ENCODE peak calls at places on chromosome 1, in seven cellular contexts. Z is psoas muscle, E is tibial artery, X is fibroblast of lung, F is neural progenitor cell, D is GM23248, J is testis. R is an unnamed sample.

GRCh38 chr1:94327001-94327685 is 89.8 kb upstream of the ARHGAP29 start:
- DNase-seq in D (peak; percentile 76), X (peak; percentile 77), J (peak; percentile 61), F (peak; percentile 84), Z (peak; percentile 65), E (peak; percentile 60), R (peak; percentile 73)

GRCh38 chr1:90201467-90202358 is 206.8 kb downstream of the ZNF326 start:
- DNase-seq in E (no peak), J (no peak), X (peak; percentile 27), D (peak; percentile 32), Z (no peak), F (no peak), R (no peak)

GRCh38 chr1:67578397-67579020 is 106.5 kb upstream of the GADD45A start:
- DNase-seq in X (no peak), Z (no peak), D (no peak), J (no peak), E (no peak), F (no peak), R (no peak)

GRCh38 chr1:147539122-147539575 is 2.2 kb upstream of the BCL9 start:
- DNase-seq in D (peak; percentile 98), X (peak; percentile 98), Z (no peak), J (no peak), F (no peak), E (peak; percentile 53), R (peak; percentile 92)

GRCh38 chr1:216154063-216154462 is 269.2 kb downstream of the USH2A start:
- DNase-seq in X (no peak), D (no peak), Z (no peak), J (no peak), F (no peak), E (no peak), R (no peak)

GRCh38 chr1:55214214-55214902 is 806 bp downstream of the USP24 start:
- DNase-seq in Z (peak; percentile 58), X (peak; percentile 29), J (peak; percentile 57), F (peak; percentile 80), E (peak; percentile 53), D (peak; percentile 55), R (peak; percentile 32)

GRCh38 chr1:38891753-38892152 is 10.4 kb upstream of the GJA9 start:
- DNase-seq in E (no peak), X (peak; percentile 30), Z (no peak), F (peak; percentile 24), D (peak; percentile 17), J (no peak), R (no peak)

GRCh38 chr1:224623310-224623714 is 7.2 kb downstream of the CNIH3 start:
- DNase-seq in X (peak; percentile 83), Z (no peak), E (no peak), J (no peak), D (peak; percentile 77), F (no peak), R (peak; percentile 29)

GRCh38 chr1:178093958-178094751 is at the start of gene RASAL2:
- DNase-seq in Z (peak; percentile 73), J (peak; percentile 66), E (peak; percentile 58), D (peak; percentile 85), X (peak; percentile 61), F (peak; percentile 93), R (peak; percentile 70)

GRCh38 chr1:53561488-53562115 is 102.4 kb downstream of the DMRTB1 start:
- DNase-seq in E (peak; percentile 16), X (no peak), D (no peak), F (no peak), J (no peak), Z (no peak), R (no peak)

GRCh38 chr1:212860713-212861581 is 2.9 kb downstream of the FLVCR1 start:
- DNase-seq in J (no peak), F (peak; percentile 39), E (no peak), D (peak; percentile 38), Z (no peak), X (peak; percentile 27), R (peak; percentile 6)

GRCh38 chr1:201471772-201472171 is 2.8 kb upstream of the PHLDA3 start:
- DNase-seq in J (peak; percentile 33), F (no peak), E (no peak), D (peak; percentile 93), Z (peak; percentile 42), X (peak; percentile 60), R (peak; percentile 80)

GRCh38 chr1:33433509-33434362 is 2.8 kb upstream of the PHC2 start:
- DNase-seq in Z (peak; percentile 48), J (peak; percentile 34), E (peak; percentile 82), D (peak; percentile 98), F (no peak), X (peak; percentile 99), R (no peak)

GRCh38 chr1:168421399-168422004 is 122.3 kb downstream of the XCL2 start:
- DNase-seq in D (no peak), Z (no peak), F (no peak), J (no peak), E (no peak), X (no peak), R (no peak)

GRCh38 chr1:41368801-41369200 is 7.6 kb downstream of the FOXO6 start:
- DNase-seq in X (no peak), E (no peak), F (no peak), J (no peak), Z (no peak), D (no peak), R (no peak)

GRCh38 chr1:76433528-76433927 is 359.0 kb downstream of the ST6GALNAC3 start:
- DNase-seq in J (no peak), F (no peak), X (peak; percentile 19), Z (no peak), E (no peak), D (peak; percentile 4), R (peak; percentile 66)

GRCh38 chr1:199279107-199279506 is 640.3 kb downstream of the PTPRC start:
- DNase-seq in F (no peak), E (no peak), Z (no peak), D (no peak), J (no peak), X (peak; percentile 44), R (no peak)

GRCh38 chr1:46137901-46138300 is 5.5 kb upstream of the PIK3R3 start:
- DNase-seq in Z (no peak), J (no peak), D (peak; percentile 36), X (peak; percentile 67), F (no peak), E (no peak), R (no peak)

GRCh38 chr1:41631971-41632370 is 147.5 kb upstream of the EDN2 start:
- DNase-seq in X (peak; percentile 75), D (peak; percentile 88), J (no peak), Z (no peak), F (no peak), E (no peak), R (no peak)

DNA sequence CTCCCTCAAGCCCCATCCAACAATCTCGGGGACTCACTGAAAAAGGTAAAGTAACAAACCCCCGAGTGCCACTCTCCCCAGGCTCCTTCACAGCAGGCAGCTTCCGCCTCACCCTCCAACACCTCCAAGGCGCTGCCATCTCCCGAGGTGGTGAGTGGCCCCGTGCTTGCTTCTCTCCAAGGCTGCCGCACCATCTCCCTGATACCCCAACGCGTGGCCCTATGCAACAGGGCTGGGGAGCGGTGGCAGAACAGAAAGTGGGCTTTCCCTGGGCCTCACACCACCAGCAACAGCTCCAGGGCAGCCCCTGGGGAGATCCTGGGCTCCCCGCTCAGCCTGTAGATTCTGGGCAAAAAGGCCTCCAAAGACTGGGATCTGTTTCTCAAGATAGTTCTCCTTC is 105.1 kb downstream of the RAVER2 start:
- DNase-seq in J (no peak), E (no peak), Z (no peak), X (no peak), F (no peak), D (no peak), R (no peak)
- H3K36me3 ChIP-seq in J (no peaks in the 10 kb centered on the region), E (peaks cover 100% of the 10 kb centered on the region), Z (no peaks in the 10 kb centered on the region), X (peaks cover 14% of the 10 kb centered on the region), F (no peaks in the 10 kb centered on the region), D (peaks cover 28% of the 10 kb centered on the region), R (no peaks in the 10 kb centered on the region)

GRCh38 chr1:81158592-81158991 is 642.1 kb upstream of the ADGRL2 start:
- DNase-seq in E (no peak), J (no peak), Z (no peak), D (no peak), F (peak; percentile 24), X (peak; percentile 62), R (no peak)
- H3K27ac ChIP-seq in E (no peak overlapping the region), J (no peak overlapping the region), Z (no peak overlapping the region), D (no peak overlapping the region), F (no peak overlapping the region), X (no peak overlapping the region), R (no peak overlapping the region)

DNA sequence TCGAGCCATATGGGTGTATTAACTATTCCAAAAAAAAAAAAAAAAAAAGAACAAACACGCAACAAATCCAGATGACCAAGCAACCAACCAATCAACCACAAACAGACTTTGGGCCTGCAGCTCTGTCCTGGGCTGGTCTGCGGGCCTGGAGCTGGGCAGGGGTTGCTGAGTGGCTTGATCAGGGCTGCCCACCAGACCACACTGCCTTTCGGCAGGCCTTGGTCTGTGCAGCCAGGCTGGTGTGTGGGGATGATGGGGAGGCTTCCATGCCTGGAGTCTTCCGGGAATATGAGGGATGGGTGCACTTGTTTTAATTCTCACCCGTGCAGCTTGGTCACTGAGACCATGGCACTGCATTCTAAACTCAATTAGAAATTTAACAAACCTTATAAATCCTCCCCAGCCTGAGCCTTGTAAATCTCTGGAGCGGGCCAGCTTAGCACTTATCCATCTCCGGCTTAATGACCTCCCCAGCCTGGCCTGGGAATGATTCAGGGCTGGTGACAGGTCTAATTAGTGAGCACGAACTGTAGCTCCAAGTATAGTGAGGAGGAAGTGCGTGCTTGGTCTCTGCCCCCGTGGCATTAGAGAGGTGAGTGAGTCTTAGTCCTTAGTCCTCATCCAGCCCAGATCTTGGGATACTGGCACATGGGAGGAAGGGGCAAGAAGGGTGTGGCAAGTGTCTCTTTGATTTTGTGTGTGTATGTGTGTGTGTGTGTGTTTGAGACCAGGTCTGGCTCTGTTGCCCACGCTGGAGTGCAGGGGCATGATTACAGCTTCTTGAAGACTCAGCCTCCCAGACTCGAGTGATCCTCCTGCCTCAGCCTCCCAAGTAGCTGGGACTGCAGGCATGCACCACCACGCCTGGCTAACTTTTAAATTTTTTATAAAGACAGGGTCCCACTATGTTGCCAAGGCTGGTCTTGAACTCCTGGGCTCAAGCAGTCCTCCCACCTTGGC is 74.6 kb upstream of the CSF3R start:
- DNase-seq in F (no peak), J (peak; percentile 4), Z (no peak), D (no peak), E (peak; percentile 3), X (no peak), R (no peak)
- H3K36me3 ChIP-seq in F (no peaks in the 10 kb centered on the region), J (no peaks in the 10 kb centered on the region), Z (no peaks in the 10 kb centered on the region), D (no peaks in the 10 kb centered on the region), E (no peaks in the 10 kb centered on the region), X (no peaks in the 10 kb centered on the region), R (no peaks in the 10 kb centered on the region)

DNA sequence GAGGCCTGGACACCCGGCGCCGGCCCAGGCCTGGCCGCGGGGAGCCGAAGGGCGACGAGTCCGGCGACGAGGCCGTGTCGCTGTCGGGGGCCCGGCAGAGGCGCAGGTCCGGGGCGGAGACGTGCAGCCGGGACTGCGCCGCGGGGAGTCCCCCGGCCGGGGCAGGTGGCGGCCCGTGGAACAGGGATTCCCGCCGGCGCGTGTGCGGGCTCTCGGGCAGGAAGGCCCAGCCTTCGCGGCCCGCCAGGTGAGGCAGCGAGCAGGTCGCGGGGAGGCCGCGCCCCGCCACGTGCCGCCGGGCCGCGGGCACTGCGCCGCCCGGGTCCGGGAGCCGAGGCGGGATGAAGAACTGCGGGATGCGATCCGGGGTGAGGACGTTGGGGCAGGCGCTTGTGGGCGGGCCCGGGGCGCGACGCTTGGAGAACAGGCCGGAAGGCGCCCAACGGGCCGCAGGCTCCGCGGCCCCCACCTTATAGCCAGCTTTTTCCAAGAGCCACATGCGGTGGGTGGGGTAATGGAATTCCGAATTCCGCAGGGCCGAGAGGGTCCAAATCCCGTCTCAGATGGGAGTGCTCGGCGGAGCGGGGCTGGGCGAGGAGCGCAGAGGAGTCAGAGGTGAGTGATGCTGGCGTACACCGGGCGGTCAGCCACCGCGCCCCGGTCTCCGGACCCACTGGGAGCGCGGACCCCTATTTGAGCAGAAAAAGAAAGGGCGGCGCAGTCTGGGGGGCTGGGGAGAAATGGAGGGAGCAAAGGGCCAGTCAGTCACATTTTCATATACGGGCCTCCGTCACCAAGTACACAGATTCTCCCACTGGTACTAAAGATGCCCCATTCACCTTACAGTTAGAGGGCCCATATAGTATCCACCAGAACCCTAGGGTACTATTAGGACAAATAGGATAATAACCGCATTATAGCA is 868 bp downstream of the C2CD4D start:
- DNase-seq in Z (no peak), J (no peak), F (peak; percentile 53), X (no peak), D (no peak), E (peak; percentile 14), R (no peak)
- H3K27ac ChIP-seq in Z (no peak overlapping the region), J (no peak overlapping the region), F (no peak overlapping the region), X (no peak overlapping the region), D (no peak overlapping the region), E (no peak overlapping the region), R (no peak overlapping the region)

R was measured in cardiac muscle cell.